ENCODE peak calls at places on chromosomes 7 and 10, in ten cellular contexts. U is body of pancreas, P is heart left ventricle, E is IMR-90, R is K562, Z is tibial nerve, Y is thyroid gland, S is sigmoid colon, L is transverse colon, F is Peyer's patch. I is an unnamed sample. For H3K36me3, the result is how much of the 10 kb centered on the place peaks cover.

GRCh38 chr10:88820990-88821389 is 18.5 kb downstream of the LIPM start:
- DNase-seq in U (no peak), P (no peak), E (peak), R (no peak), Z (no peak), Y (no peak), S (no peak), L (no peak), F (no peak), I (no peak)

GRCh38 chr10:43263551-43264323 is 3.1 kb downstream of the RASGEF1A start:
- DNase-seq in U (peak), P (peak), E (no peak), R (no peak), Z (no peak), Y (no peak), S (peak), L (peak), F (peak), I (peak)

GRCh38 chr10:14838582-14839304 is 637 bp downstream of the HSPA14 start:
- DNase-seq in U (peak), P (peak), E (no peak), R (peak), Z (no peak), Y (no peak), S (peak), L (peak), F (peak), I (peak)

GRCh38 chr10:58486821-58487220 is 25.9 kb upstream of the BICC1 start:
- DNase-seq in U (no peak), P (no peak), E (peak), R (no peak), Z (no peak), Y (no peak), S (no peak), L (no peak), F (no peak), I (no peak)

GRCh38 chr7:27923308-27923980 is 183.5 kb downstream of the TAX1BP1 start:
- DNase-seq in U (no peak), P (peak), E (no peak), R (no peak), Z (no peak), Y (no peak), S (no peak), L (no peak), F (no peak), I (no peak)

GRCh38 chr10:117175215-117175900 is 21.9 kb upstream of the KCNK18 start:
- DNase-seq in U (peak), P (no peak), E (no peak), R (no peak), Z (no peak), Y (peak), S (no peak), L (peak), F (peak), I (peak)

GRCh38 chr7:8254215-8254614 is 7.8 kb downstream of the ICA1 start:
- DNase-seq in U (no peak), P (no peak), E (no peak), R (no peak), Z (no peak), Y (no peak), S (no peak), L (no peak), F (no peak), I (no peak)

GRCh38 chr10:12907651-12908050 is 93.9 kb downstream of the CCDC3 start:
- DNase-seq in U (no peak), P (no peak), E (peak), R (no peak), Z (no peak), Y (no peak), S (no peak), L (no peak), F (no peak), I (no peak)

GRCh38 chr7:27140108-27140842 is 3.2 kb downstream of the HOXA5 start:
- DNase-seq in U (no peak), P (no peak), E (no peak), R (no peak), Z (no peak), Y (no peak), S (no peak), L (peak), F (peak), I (no peak)

GRCh38 chr7:29194594-29195417 is at the start of gene CHN2:
- DNase-seq in U (peak), P (peak), E (no peak), R (no peak), Z (peak), Y (peak), S (peak), L (peak), F (peak), I (peak)

GRCh38 chr7:145105561-145105960 is 269.7 kb upstream of the TPK1 start:
- DNase-seq in U (no peak), P (no peak), E (no peak), R (no peak), Z (no peak), Y (no peak), S (no peak), L (no peak), F (no peak), I (no peak)

GRCh38 chr10:74925716-74926115 is 99.3 kb downstream of the KAT6B start:
- DNase-seq in U (no peak), P (no peak), E (no peak), R (no peak), Z (no peak), Y (no peak), S (no peak), L (no peak), F (no peak), I (no peak)

GRCh38 chr10:47288916-47289495 is 11.0 kb upstream of the GDF10 start:
- DNase-seq in U (no peak), P (no peak), E (no peak), R (no peak), Z (no peak), Y (no peak), S (peak), L (no peak), F (peak), I (peak)

GRCh38 chr7:157302314-157302711 is 34.5 kb upstream of the DNAJB6 start:
- DNase-seq in U (no peak), P (peak), E (peak), R (no peak), Z (no peak), Y (peak), S (peak), L (peak), F (peak), I (peak)

GRCh38 chr7:32158076-32158475 is 87.9 kb upstream of the PDE1C start:
- DNase-seq in U (no peak), P (no peak), E (no peak), R (no peak), Z (no peak), Y (no peak), S (no peak), L (no peak), F (no peak), I (no peak)

GRCh38 chr7:108824840-108825540 is 255.3 kb downstream of the DNAJB9 start:
- DNase-seq in U (no peak), P (peak), E (peak), R (no peak), Z (no peak), Y (no peak), S (no peak), L (no peak), F (no peak), I (peak)

GRCh38 chr7:43105521-43106120 is 6.8 kb upstream of the HECW1 start:
- DNase-seq in U (no peak), P (no peak), E (peak), R (no peak), Z (no peak), Y (peak), S (no peak), L (no peak), F (no peak), I (no peak)

GRCh38 chr10:1476106-1476803 is 261.1 kb downstream of the ADARB2 start:
- DNase-seq in U (no peak), P (no peak), E (no peak), R (no peak), Z (no peak), Y (no peak), S (no peak), L (no peak), F (no peak), I (no peak)

GRCh38 chr10:34179280-34179679 is 635.8 kb downstream of the PARD3 start:
- DNase-seq in U (no peak), P (no peak), E (no peak), R (no peak), Z (no peak), Y (no peak), S (no peak), L (no peak), F (no peak), I (no peak)

GRCh38 chr7:45872116-45873034 is 507 bp downstream of the CCDC201 start:
- DNase-seq in U (no peak), P (no peak), E (no peak), R (peak), Z (no peak), Y (no peak), S (no peak), L (no peak), F (no peak), I (no peak)

GRCh38 chr7:138876326-138876725 is 78.3 kb upstream of the ATP6V0A4 start:
- DNase-seq in U (no peak), P (no peak), E (no peak), R (no peak), Z (no peak), Y (no peak), S (no peak), L (no peak), F (no peak), I (no peak)

GRCh38 chr10:25811141-25811685 is 122.8 kb upstream of the MYO3A start:
- DNase-seq in U (no peak), P (no peak), E (no peak), R (no peak), Z (no peak), Y (no peak), S (no peak), L (no peak), F (no peak), I (no peak)

GRCh38 chr10:34994565-34995142 is 95.5 kb downstream of the CUL2 start:
- DNase-seq in U (peak), P (no peak), E (peak), R (peak), Z (no peak), Y (peak), S (no peak), L (peak), F (peak), I (peak)

GRCh38 chr7:12961910-12962309 is 274.5 kb downstream of the ARL4A start:
- DNase-seq in U (no peak), P (no peak), E (no peak), R (peak), Z (no peak), Y (no peak), S (no peak), L (no peak), F (no peak), I (no peak)

GRCh38 chr10:102467971-102468438 is 16.7 kb upstream of the C10orf95 start:
- DNase-seq in U (peak), P (no peak), E (no peak), R (peak), Z (no peak), Y (no peak), S (no peak), L (peak), F (peak), I (no peak)

GRCh38 chr10:130492266-130492934 is 356.2 kb downstream of the GLRX3 start:
- DNase-seq in U (no peak), P (no peak), E (no peak), R (no peak), Z (no peak), Y (no peak), S (peak), L (no peak), F (peak), I (no peak)

GRCh38 chr10:77582710-77583115 is 54.9 kb downstream of the KCNMA1 start:
- DNase-seq in U (peak), P (no peak), E (peak), R (peak), Z (no peak), Y (no peak), S (peak), L (no peak), F (no peak), I (peak)

GRCh38 chr10:26381986-26382385 is 56.2 kb upstream of the APBB1IP start:
- DNase-seq in U (no peak), P (no peak), E (no peak), R (no peak), Z (no peak), Y (no peak), S (no peak), L (no peak), F (no peak), I (no peak)

GRCh38 chr10:110361800-110362456 is 57.2 kb upstream of the SMNDC1 start:
- DNase-seq in U (no peak), P (no peak), E (no peak), R (no peak), Z (no peak), Y (no peak), S (no peak), L (no peak), F (no peak), I (no peak)

GRCh38 chr10:14129770-14130169 is 201.0 kb downstream of the FRMD4A start:
- DNase-seq in U (no peak), P (no peak), E (no peak), R (no peak), Z (no peak), Y (no peak), S (no peak), L (no peak), F (no peak), I (no peak)

GRCh38 chr10:102629661-102630614 is 14.3 kb upstream of the TRIM8 start:
- DNase-seq in U (no peak), P (peak), E (peak), R (no peak), Z (no peak), Y (peak), S (peak), L (no peak), F (no peak), I (no peak)

GRCh38 chr7:137934941-137935848 is 66.7 kb downstream of the CREB3L2 start:
- DNase-seq in U (no peak), P (no peak), E (no peak), R (no peak), Z (no peak), Y (no peak), S (no peak), L (no peak), F (no peak), I (no peak)

GRCh38 chr7:111788426-111788825 is 226.1 kb upstream of the IMMP2L start:
- DNase-seq in U (no peak), P (no peak), E (peak), R (no peak), Z (no peak), Y (no peak), S (no peak), L (no peak), F (no peak), I (no peak)

DNA sequence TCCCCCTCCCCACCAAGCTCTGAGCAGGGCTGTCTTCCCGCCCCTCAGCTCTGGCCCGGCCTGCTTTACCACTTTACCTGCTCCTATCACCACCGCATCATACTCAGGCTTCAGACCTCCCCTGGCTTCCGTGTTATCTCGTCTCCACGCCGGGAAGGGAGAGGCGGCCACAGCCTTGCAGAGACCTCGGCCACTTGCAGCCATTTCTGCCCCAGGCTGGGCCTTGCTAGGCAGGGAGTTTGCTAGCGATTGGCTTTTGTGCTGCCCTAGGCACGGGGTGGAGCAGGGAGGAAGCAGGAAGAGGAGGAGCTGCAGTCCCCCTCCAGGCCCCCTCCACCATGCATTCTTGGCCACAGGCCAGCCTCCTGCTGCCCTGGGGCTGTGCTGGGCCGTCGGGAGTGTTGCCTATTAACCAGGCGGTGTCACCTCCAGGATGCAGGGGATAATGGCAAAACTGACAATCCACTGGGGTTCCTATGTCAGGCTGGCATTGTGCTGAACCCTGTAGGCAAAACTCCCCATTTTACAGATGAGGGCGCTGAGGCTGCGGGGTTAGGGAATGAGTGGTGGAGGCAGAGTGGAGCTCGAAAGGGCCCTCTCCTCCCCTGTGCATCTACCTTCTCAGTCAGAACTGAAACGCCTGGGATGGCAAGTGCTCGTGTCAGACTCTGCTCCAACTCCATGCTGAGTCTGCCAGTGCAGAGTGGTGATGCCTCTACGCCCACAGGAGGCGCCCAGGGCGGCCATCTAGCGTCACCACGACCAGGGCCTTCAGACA is at the start of gene PYROXD2:
- DNase-seq in U (peak), P (peak), E (peak), R (peak), Z (peak), Y (peak), S (peak), L (peak), F (peak), I (peak)
- TF ChIP-seq POLR2A in U (peak), P (no peak), E (peak), R (peak), Z (peak), Y (no peak), S (peak), L (peak), F (peak), I (peak)

GRCh38 chr7:73698410-73698809 is 15.0 kb downstream of the BUD23 start:
- DNase-seq in U (no peak), P (no peak), E (no peak), R (no peak), Z (no peak), Y (no peak), S (no peak), L (no peak), F (no peak), I (no peak)
- H3K36me3 ChIP-seq in U (under half), P (half or more), E (half or more), R (half or more), Z (under half), Y (under half), S (half or more), L (under half), F (under half), I (half or more)

DNA sequence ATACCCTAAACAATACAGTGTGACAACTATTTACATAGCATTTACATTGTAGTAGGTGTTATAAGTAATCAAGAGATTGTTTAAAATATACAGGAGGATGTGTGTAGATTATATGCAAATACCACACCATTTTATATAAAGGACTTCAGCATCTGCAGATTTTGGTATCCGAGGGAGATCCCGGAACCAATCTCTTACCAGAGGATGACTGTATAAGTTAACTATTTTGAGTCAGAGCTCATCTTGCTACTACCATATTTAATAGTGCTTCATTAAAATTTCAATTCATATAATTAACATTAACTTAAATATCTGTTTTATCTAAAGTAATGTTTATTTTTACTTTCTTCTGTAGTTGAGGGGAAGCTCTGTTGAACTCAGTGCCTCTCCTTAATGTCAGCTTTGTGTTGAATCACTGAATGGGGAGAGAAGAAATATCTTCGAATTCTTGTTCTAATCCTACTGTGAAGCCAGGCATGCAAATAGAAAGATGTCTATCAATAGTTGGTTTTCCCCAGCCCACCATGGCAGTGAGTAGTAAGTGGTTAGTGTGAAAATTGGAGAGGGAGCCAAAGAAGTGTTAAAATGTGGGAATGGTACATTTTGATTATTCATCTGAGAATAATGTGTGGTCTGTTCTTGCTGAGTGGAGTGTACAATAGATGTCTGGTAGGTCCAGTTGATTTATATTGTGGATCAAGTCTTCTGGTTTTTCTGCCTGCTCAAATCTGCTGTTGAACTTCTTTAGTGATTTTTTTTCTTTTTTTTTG is 90.1 kb upstream of the CYP26C1 start:
- DNase-seq in U (no peak), P (no peak), E (peak), R (no peak), Z (no peak), Y (no peak), S (no peak), L (no peak), F (no peak), I (no peak)
- TF ChIP-seq CTCF in U (no peak), P (no peak), E (no peak), R (no peak), Z (no peak), Y (no peak), S (no peak), L (no peak), F (no peak), I (no peak)

GRCh38 chr10:3090914-3091313 is 23.6 kb downstream of the PFKP start:
- DNase-seq in U (peak), P (no peak), E (peak), R (no peak), Z (no peak), Y (peak), S (no peak), L (peak), F (no peak), I (peak)
- TF ChIP-seq POLR2A in U (no peak), P (no peak), E (no peak), R (no peak), Z (no peak), Y (no peak), S (no peak), L (no peak), F (no peak), I (no peak)

DNA sequence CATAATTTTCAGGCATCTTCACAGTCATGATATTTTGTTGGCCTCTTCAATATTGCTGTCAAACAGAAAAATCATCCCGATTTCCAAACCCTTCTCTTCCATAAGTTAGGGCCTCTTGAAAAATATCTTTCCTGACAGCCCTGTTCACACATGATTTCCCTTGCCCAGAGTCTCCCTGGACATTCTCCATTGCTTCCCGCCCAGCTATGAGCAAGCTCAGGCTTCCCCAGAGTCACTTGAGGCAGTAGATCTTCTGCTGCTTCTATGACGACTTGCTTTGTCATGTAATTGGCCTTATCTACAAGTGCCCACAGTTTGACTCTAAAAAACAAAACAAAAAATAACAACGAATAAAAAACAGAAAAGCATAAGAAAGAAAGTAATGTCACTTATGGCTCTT is 170.6 kb downstream of the BMPER start:
- DNase-seq in U (no peak), P (no peak), E (no peak), R (no peak), Z (no peak), Y (no peak), S (no peak), L (no peak), F (no peak), I (no peak)
- H3K36me3 ChIP-seq in U (under half), P (under half), E (under half), R (under half), Z (under half), Y (under half), S (under half), L (under half), F (under half), I (under half)

DNA sequence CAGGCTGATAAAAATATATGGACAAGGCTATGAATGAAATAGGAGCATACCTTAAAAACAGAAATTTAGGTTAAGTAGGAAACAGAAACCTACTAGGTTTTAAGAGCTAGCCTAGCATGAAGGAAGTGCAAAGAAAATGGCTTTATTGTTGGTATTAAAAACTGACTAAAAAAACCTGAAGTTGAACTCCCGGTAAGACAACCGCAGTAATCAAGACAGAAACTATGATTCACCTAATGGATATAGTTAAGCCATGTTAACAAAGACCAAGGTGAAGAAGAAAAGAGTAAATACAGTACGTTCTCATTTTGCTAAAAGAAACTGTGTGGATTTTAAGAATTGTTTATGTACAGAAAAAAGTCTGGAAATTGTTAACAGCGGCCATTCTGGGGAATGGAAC is 2.5 kb downstream of the RTKN2 start:
- DNase-seq in U (no peak), P (no peak), E (no peak), R (no peak), Z (no peak), Y (no peak), S (no peak), L (no peak), F (no peak), I (no peak)
- TF ChIP-seq CTCF in U (no peak), P (no peak), E (no peak), R (no peak), Z (no peak), Y (no peak), S (no peak), L (no peak), F (no peak), I (no peak)